ENCODE peak calls at places on chromosome X, in four cellular contexts. J, C, V and F are unnamed samples.

GRCh38 chrX:16826207-16826606 is 39.9 kb downstream of the TXLNG start:
- DNase-seq in J (no peak), C (no peak), V (no peak), F (no peak)

GRCh38 chrX:18873189-18873791 is 110.6 kb downstream of the PHKA2 start:
- DNase-seq in C (peak), J (no peak), V (no peak), F (no peak)

GRCh38 chrX:38149016-38149415 is 71.7 kb downstream of the SRPX start:
- DNase-seq in V (no peak), C (peak), J (no peak), F (no peak)

GRCh38 chrX:135973548-135974278 is at the start of gene MMGT1:
- DNase-seq in C (peak), V (peak), J (peak), F (peak)

GRCh38 chrX:48474127-48474526 is 1.9 kb upstream of the FTSJ1 start:
- DNase-seq in C (no peak), J (peak), V (no peak), F (no peak)

GRCh38 chrX:34638116-34638515 is 19.0 kb downstream of the TMEM47 start:
- DNase-seq in V (no peak), J (peak), C (no peak), F (no peak)

GRCh38 chrX:16839852-16840460 is 30.2 kb downstream of the RBBP7 start:
- DNase-seq in V (no peak), C (no peak), J (no peak), F (no peak)

GRCh38 chrX:15334561-15334960 is 762 bp downstream of the PIGA start:
- DNase-seq in V (no peak), C (no peak), J (no peak), F (peak)

GRCh38 chrX:23754664-23755063 is 11.6 kb upstream of the ACOT9 start:
- DNase-seq in V (no peak), C (no peak), J (no peak), F (no peak)

GRCh38 chrX:107228486-107228819 is 22.0 kb downstream of the DNAAF6 start:
- DNase-seq in J (no peak), V (no peak), C (no peak), F (no peak)

GRCh38 chrX:9710332-9710731 is 55.3 kb downstream of the GPR143 start:
- DNase-seq in J (no peak), V (no peak), C (no peak), F (no peak)

GRCh38 chrX:11367609-11368430 is 74.6 kb downstream of the AMELX start:
- DNase-seq in J (peak), C (no peak), V (no peak), F (no peak)

GRCh38 chrX:70176938-70177533 is at the start of gene DGAT2L6:
- DNase-seq in C (no peak), J (no peak), V (no peak), F (no peak)

GRCh38 chrX:45306794-45307193 is 106.1 kb upstream of the DIPK2B start:
- DNase-seq in V (no peak), C (no peak), J (no peak), F (no peak)

GRCh38 chrX:21940356-21940829 is at the start of gene SMS:
- DNase-seq in J (peak), V (no peak), C (no peak), F (peak)

GRCh38 chrX:40154229-40154852 is 56.6 kb upstream of the BCOR start:
- DNase-seq in J (peak), V (no peak), C (no peak), F (no peak)

GRCh38 chrX:77431227-77431626 is 16.0 kb upstream of the FGF16 start:
- DNase-seq in J (no peak), C (peak), V (no peak), F (no peak)

GRCh38 chrX:34875204-34875603 is 67.4 kb upstream of the FAM47B start:
- DNase-seq in C (peak), V (no peak), J (no peak), F (no peak)

GRCh38 chrX:15072880-15073279 is 197.0 kb downstream of the ASB9 start:
- DNase-seq in J (no peak), C (no peak), V (no peak), F (no peak)

GRCh38 chrX:71954458-71954857 is 43.8 kb downstream of the NHSL2 start:
- DNase-seq in V (no peak), C (no peak), J (no peak), F (no peak)